ENCODE peak calls at places on chromosomes 1 and 21, in four cellular contexts. O is uterus, Q is hepatocyte, S is left ventricle myocardium inferior. J is an unnamed sample.

GRCh38 chr1:45954401-45954847 is 151.0 kb downstream of the MAST2 start:
- DNase-seq in O (no peak), Q (peak; percentile 83), S (no peak), J (no peak)

GRCh38 chr1:90821152-90821792 is 104.2 kb upstream of the BARHL2 start:
- DNase-seq in O (no peak), Q (no peak), S (no peak), J (no peak)

GRCh38 chr1:51272916-51273315 is 36.8 kb downstream of the RNF11 start:
- DNase-seq in O (no peak), Q (no peak), S (no peak), J (no peak)

GRCh38 chr1:5740865-5741860 is 251.1 kb downstream of the NPHP4 start:
- DNase-seq in O (no peak), Q (no peak), S (no peak), J (no peak)

GRCh38 chr1:153353226-153353947 is 4.3 kb upstream of the S100A9 start:
- DNase-seq in O (no peak), Q (peak; percentile 37), S (no peak), J (no peak)

GRCh38 chr1:212463565-212464270 is 31.0 kb downstream of the NENF start:
- DNase-seq in O (no peak), Q (no peak), S (no peak), J (no peak)

GRCh38 chr1:21622466-21623315 is 46.5 kb downstream of the RAP1GAP start:
- DNase-seq in O (no peak), Q (peak; percentile 90), S (peak; percentile 23), J (peak; percentile 82)

GRCh38 chr1:10085076-10085475 is 52.3 kb downstream of the UBE4B start:
- DNase-seq in O (no peak), Q (no peak), S (no peak), J (no peak)

GRCh38 chr1:29393451-29393826 is 157.1 kb downstream of the PTPRU start:
- DNase-seq in O (no peak), Q (no peak), S (no peak), J (no peak)

GRCh38 chr1:217344712-217345111 is 286.2 kb downstream of the GPATCH2 start:
- DNase-seq in O (no peak), Q (no peak), S (no peak), J (no peak)

GRCh38 chr1:26345718-26346117 is 8.2 kb downstream of the CRYBG2 start:
- DNase-seq in O (no peak), Q (no peak), S (no peak), J (no peak)

GRCh38 chr1:164587617-164588367 is 28.8 kb downstream of the PBX1 start:
- DNase-seq in O (no peak), Q (no peak), S (no peak), J (no peak)

GRCh38 chr1:33740040-33740745 is 123.7 kb upstream of the HMGB4 start:
- DNase-seq in O (no peak), Q (no peak), S (no peak), J (no peak)
- TF ChIP-seq CTCF in O (no peak), Q (no peak), S (no peak), J (no peak)

DNA sequence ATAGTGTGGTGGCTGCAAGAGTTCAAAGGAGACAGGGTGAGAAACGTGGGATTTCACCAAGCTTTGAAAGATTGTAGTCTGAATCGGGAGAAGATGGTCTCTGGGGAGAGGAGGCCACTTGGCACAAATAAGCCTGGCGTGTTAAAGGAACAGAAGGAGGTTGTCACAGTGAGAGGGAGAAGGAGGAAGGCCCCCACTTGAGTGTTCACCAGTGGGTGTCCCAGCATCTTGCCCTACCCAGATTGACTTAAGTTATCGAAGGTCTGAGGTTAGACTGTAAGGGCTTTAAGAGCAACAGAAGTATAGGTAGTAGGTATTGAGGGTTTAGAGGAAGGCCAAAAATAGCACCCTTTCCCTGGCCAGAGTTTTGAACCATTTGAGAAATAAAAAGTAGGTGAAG is 48.0 kb downstream of the BACH1 start:
- DNase-seq in O (no peak), Q (no peak), S (no peak), J (no peak)
- H3K4me1 ChIP-seq in O (no peaks in the 10 kb centered on the region), Q (peaks cover 12% of the 10 kb centered on the region), S (peaks cover 47% of the 10 kb centered on the region), J (peaks cover 36% of the 10 kb centered on the region)

GRCh38 chr21:26845750-26846035 is 484 bp upstream of the ADAMTS1 start:
- DNase-seq in O (no peak), Q (no peak), S (no peak), J (no peak)
- TF ChIP-seq CTCF in O (no peak), Q (no peak), S (no peak), J (no peak)

DNA sequence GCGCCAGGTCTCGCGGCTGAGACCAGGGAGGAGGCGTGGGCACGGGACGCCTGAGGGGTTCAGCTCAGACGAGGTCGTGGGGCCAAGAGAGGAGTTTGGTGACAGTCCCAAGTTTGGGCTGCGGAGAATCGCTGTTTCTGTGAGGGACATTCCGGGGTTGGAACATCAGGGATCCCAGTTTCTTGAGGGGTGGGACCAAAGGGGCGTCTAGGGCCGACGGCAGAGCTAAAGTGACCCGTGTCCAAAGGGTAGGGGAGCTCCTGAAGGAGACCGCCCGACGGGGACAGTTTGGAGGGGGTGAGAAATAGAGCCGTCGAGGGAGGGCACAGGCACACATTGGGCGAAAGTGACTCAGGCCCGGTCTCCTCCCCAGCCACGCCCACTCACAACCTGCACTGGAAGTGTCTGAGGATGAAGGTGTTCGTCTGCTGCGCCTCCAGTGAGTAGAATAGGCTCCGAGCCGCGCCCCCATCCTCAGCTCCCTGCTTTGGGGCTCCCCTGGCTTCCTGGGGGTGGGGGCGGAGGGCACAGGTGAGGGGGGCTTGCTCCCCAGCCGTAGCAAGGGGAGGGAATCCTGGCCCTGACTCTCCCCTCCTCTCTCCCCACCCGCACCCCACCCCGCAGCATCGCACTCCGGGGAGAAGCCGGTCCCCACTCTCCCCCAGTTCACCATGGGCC is 7.0 kb downstream of the EFNA3 start:
- DNase-seq in O (peak; percentile 64), Q (peak; percentile 83), S (no peak), J (peak; percentile 78)
- H3K4me1 ChIP-seq in O (peaks cover 26% of the 10 kb centered on the region), Q (peaks cover 32% of the 10 kb centered on the region), S (peaks cover 58% of the 10 kb centered on the region), J (peaks cover 23% of the 10 kb centered on the region)